ENCODE peak calls at places on chromosomes 6 and 20, in nine cellular contexts. X, M, A, T, E, S, K, H and J are unnamed samples.

GRCh38 chr20:24206995-24207394 is 218.4 kb upstream of the GGTLC1 start:
- DNase-seq in X (no peak), M (peak; percentile 5), A (no peak), T (no peak), E (no peak), S (no peak), K (no peak), H (peak; percentile 33), J (no peak)

GRCh38 chr6:37607949-37608348 is 89.7 kb downstream of the MDGA1 start:
- DNase-seq in X (no peak), M (peak; percentile 67), A (no peak), T (no peak), E (no peak), S (no peak), K (peak; percentile 77), H (no peak), J (no peak)

GRCh38 chr6:82878812-82879211 is 186.8 kb downstream of the UBE3D start:
- DNase-seq in X (no peak), M (peak; percentile 57), A (no peak), T (no peak), E (no peak), S (no peak), K (no peak), H (no peak), J (no peak)

GRCh38 chr6:88982720-88983119 is 19.3 kb upstream of the RNGTT start:
- DNase-seq in X (no peak), M (peak; percentile 86), A (peak; percentile 81), T (no peak), E (no peak), S (peak; percentile 49), K (peak; percentile 78), H (no peak), J (no peak)

GRCh38 chr6:95243091-95243490 is 334.2 kb upstream of the MANEA start:
- DNase-seq in X (no peak), M (peak; percentile 2), A (no peak), T (no peak), E (no peak), S (no peak), K (no peak), H (no peak), J (no peak)

GRCh38 chr6:106512958-106513480 is 116.3 kb downstream of the RTN4IP1 start:
- DNase-seq in X (no peak), M (no peak), A (no peak), T (no peak), E (no peak), S (no peak), K (no peak), H (no peak), J (no peak)

GRCh38 chr6:37486440-37486839 is 13.3 kb downstream of the CCDC167 start:
- DNase-seq in X (no peak), M (no peak), A (no peak), T (no peak), E (no peak), S (no peak), K (no peak), H (no peak), J (no peak)

GRCh38 chr6:161370882-161371281 is 97.0 kb upstream of the AGPAT4 start:
- DNase-seq in X (peak; percentile 88), M (peak; percentile 86), A (no peak), T (peak; percentile 73), E (no peak), S (peak; percentile 52), K (peak; percentile 87), H (peak; percentile 76), J (no peak)

GRCh38 chr6:96299525-96299924 is 222.1 kb upstream of the UFL1 start:
- DNase-seq in X (no peak), M (no peak), A (no peak), T (no peak), E (no peak), S (no peak), K (no peak), H (no peak), J (no peak)

GRCh38 chr6:109695468-109695867 is 4.4 kb downstream of the FIG4 start:
- DNase-seq in X (peak; percentile 76), M (no peak), A (no peak), T (no peak), E (no peak), S (no peak), K (peak; percentile 62), H (no peak), J (no peak)

GRCh38 chr6:38676974-38677544 is 25.9 kb downstream of the GLO1 start:
- DNase-seq in X (no peak), M (no peak), A (no peak), T (no peak), E (no peak), S (no peak), K (no peak), H (no peak), J (no peak)

GRCh38 chr6:155436981-155437749 is 18.5 kb downstream of the NOX3 start:
- DNase-seq in X (no peak), M (peak; percentile 42), A (no peak), T (no peak), E (no peak), S (no peak), K (no peak), H (no peak), J (no peak)

DNA sequence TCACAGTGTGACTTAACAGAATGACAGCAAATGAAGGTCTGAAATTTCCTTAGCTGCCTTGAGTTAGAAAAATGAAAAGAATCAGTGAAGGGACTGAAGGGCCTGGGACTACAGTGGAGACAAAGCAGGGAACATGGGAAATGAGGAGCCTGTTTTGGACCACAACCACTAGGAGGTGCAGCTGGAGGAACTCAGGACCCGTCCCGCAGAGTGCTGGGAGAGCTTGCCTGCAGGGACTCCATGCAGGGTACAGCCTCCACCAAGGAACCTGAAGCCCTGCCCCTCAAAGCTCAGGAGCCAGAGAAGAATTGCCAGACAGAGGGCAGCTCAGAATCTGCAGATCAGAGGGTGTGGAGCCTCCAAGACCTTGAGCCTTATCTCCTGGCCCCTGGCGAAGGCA is 50.7 kb downstream of the LRFN2 start:
- DNase-seq in X (peak; percentile 91), M (peak; percentile 10), A (no peak), T (no peak), E (no peak), S (no peak), K (peak; percentile 76), H (peak; percentile 65), J (no peak)
- TF ChIP-seq CTCF in X (peak; percentile 82), M (peak; percentile 15), A (no peak), T (no peak), E (peak; percentile 25), S (no peak), K (peak; percentile 46), H (peak; percentile 78), J (no peak)

GRCh38 chr6:71408966-71409723 is 120.5 kb downstream of the OGFRL1 start:
- DNase-seq in X (no peak), M (no peak), A (no peak), T (no peak), E (no peak), S (no peak), K (no peak), H (no peak), J (no peak)

GRCh38 chr6:71410681-71411080 is 122.1 kb downstream of the OGFRL1 start:
- DNase-seq in X (no peak), M (no peak), A (no peak), T (no peak), E (no peak), S (no peak), K (no peak), H (no peak), J (no peak)

GRCh38 chr6:71411882-71412281 is 123.3 kb downstream of the OGFRL1 start:
- DNase-seq in X (no peak), M (no peak), A (no peak), T (no peak), E (no peak), S (no peak), K (no peak), H (no peak), J (no peak)

GRCh38 chr6:71412559-71412958 is 123.9 kb downstream of the OGFRL1 start:
- DNase-seq in X (no peak), M (no peak), A (no peak), T (no peak), E (no peak), S (no peak), K (no peak), H (no peak), J (no peak)

DNA sequence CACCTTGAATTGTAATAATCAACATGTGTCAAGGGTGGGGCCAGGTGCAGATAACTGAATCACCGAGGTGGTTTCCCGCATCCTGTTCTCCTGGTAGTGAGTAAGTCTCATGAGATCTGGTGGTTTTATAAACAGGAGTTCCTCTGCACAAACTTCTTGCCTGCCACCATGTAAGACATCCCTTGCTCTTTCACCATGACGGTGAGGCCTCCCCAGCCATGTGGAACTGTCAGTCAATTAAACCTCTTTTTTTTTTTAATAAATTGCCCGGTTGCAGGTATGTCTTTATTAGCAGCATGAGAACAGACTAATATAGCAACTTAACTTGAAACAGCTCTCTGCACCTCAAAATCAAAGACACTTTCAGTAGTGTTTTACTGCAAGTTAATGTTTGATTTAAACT is 121.6 kb downstream of the OGFRL1 start:
- DNase-seq in X (no peak), M (no peak), A (no peak), T (no peak), E (no peak), S (no peak), K (no peak), H (no peak), J (no peak)
- H3K27ac ChIP-seq in X (no peak overlapping the region), M (no peak overlapping the region), A (peak overlapping the region; percentile 56), T (no peak overlapping the region), E (peak overlapping the region; percentile 31), S (no peak overlapping the region), K (no peak overlapping the region), H (no peak overlapping the region), J (no peak overlapping the region)

GRCh38 chr6:123794190-123794589 is 9.5 kb upstream of the NKAIN2 start:
- DNase-seq in X (no peak), M (no peak), A (no peak), T (no peak), E (no peak), S (no peak), K (no peak), H (no peak), J (no peak)
- H3K4me3 ChIP-seq in X (no peak overlapping the region), M (no peak overlapping the region), A (no peak overlapping the region), T (no peak overlapping the region), E (no peak overlapping the region), S (no peak overlapping the region), K (no peak overlapping the region), H (no peak overlapping the region), J (no peak overlapping the region)

DNA sequence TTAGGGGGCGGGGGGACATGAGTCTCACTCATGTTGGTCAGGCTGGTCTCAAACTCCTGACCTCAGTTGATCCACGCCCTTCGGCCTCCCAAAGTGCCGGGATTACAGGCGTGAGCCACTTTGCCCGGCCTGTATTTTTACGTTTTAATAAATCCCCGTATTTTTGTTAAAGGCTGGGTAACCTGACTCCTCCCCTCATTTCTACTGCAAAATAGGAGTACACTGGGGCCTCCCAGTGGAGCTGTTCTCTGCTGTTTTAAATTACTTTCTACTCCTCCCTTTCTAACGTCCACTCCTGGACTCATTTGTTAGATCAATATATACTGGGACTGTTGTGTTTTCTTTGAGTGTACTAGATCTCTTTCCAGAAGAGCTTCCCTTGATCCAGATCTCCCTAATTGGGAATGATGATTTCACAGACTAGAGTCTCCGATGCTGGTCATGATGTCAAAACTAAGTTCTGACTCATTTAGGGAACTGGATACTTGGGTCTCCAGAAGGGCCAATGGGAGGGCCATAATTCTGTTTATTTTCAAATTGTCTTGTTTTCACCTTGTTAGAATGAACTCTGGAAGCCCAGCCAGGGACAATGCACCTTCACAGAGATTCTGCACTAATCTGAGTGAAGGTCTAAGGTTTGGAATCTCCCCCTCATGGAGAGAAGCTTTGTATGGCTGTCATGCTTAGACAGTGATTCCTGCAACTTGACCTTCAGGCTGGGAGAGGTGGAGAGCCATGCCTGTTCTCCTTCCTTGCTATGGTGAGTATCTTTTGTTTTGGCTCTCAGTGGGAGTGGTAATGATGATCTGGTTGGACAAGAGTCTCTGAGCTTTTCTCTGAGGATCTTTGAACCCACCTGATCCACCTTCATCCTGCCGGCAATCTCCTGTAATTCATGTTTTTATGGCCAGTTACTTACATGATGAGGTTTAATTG is 9.4 kb downstream of the HSPA1B start:
- DNase-seq in X (no peak), M (peak; percentile 43), A (no peak), T (no peak), E (no peak), S (no peak), K (no peak), H (no peak), J (no peak)
- TF ChIP-seq CTCF in X (no peak), M (no peak), A (no peak), T (no peak), E (no peak), S (no peak), K (no peak), H (no peak), J (no peak)